ENCODE peak calls at places on chromosomes 16 and 17, in nine cellular contexts. A, D, M, J, S, Y, T, O and U are unnamed samples.
A peak's percentile ranks its signal among the peaks of the same experiment; 100 is the strongest.

GRCh38 chr16:88813396-88814143 is 1.8 kb upstream of the APRT start:
- DNase-seq in A (no peak), D (no peak), M (no peak), J (no peak), S (no peak), Y (no peak), T (no peak), O (no peak), U (no peak)

GRCh38 chr16:87056083-87056482 is 261.1 kb downstream of the C16orf95 start:
- DNase-seq in A (peak; percentile 46), D (no peak), M (peak; percentile 41), J (no peak), S (no peak), Y (no peak), T (no peak), O (no peak), U (no peak)

GRCh38 chr17:64420143-64420670 is 28.7 kb upstream of the MILR1 start:
- DNase-seq in A (no peak), D (no peak), M (no peak), J (no peak), S (no peak), Y (no peak), T (peak; percentile 65), O (no peak), U (peak; percentile 68)

GRCh38 chr17:11506635-11507034 is 91.6 kb upstream of the DNAH9 start:
- DNase-seq in A (no peak), D (no peak), M (no peak), J (no peak), S (no peak), Y (no peak), T (peak; percentile 6), O (no peak), U (no peak)

GRCh38 chr16:71645450-71645849 is 19.5 kb downstream of the MARVELD3 start:
- DNase-seq in A (no peak), D (no peak), M (no peak), J (no peak), S (no peak), Y (no peak), T (peak; percentile 22), O (no peak), U (peak; percentile 47)

GRCh38 chr16:22813223-22813945 is 578 bp upstream of the HS3ST2 start:
- DNase-seq in A (peak; percentile 88), D (no peak), M (peak; percentile 67), J (peak; percentile 50), S (no peak), Y (no peak), T (peak; percentile 47), O (no peak), U (peak; percentile 44)

GRCh38 chr16:70577256-70577698 is 53.7 kb downstream of the SF3B3 start:
- DNase-seq in A (peak; percentile 82), D (no peak), M (peak; percentile 65), J (no peak), S (peak; percentile 35), Y (no peak), T (no peak), O (no peak), U (no peak)

GRCh38 chr17:70059076-70059475 is 15.9 kb upstream of the KCNJ16 start:
- DNase-seq in A (no peak), D (no peak), M (no peak), J (no peak), S (no peak), Y (no peak), T (no peak), O (no peak), U (no peak)

GRCh38 chr17:64377769-64378282 is 12.8 kb downstream of the PECAM1 start:
- DNase-seq in A (no peak), D (no peak), M (no peak), J (no peak), S (no peak), Y (no peak), T (no peak), O (no peak), U (no peak)

GRCh38 chr16:19135201-19135838 is 21.6 kb downstream of the ITPRIPL2 start:
- DNase-seq in A (peak; percentile 82), D (no peak), M (no peak), J (no peak), S (no peak), Y (no peak), T (no peak), O (no peak), U (no peak)

GRCh38 chr16:69186642-69187386 is at the start of gene SNTB2:
- DNase-seq in A (peak; percentile 98), D (peak; percentile 98), M (peak; percentile 95), J (peak; percentile 94), S (peak; percentile 92), Y (peak; percentile 57), T (peak; percentile 97), O (peak; percentile 92), U (peak; percentile 86)

DNA sequence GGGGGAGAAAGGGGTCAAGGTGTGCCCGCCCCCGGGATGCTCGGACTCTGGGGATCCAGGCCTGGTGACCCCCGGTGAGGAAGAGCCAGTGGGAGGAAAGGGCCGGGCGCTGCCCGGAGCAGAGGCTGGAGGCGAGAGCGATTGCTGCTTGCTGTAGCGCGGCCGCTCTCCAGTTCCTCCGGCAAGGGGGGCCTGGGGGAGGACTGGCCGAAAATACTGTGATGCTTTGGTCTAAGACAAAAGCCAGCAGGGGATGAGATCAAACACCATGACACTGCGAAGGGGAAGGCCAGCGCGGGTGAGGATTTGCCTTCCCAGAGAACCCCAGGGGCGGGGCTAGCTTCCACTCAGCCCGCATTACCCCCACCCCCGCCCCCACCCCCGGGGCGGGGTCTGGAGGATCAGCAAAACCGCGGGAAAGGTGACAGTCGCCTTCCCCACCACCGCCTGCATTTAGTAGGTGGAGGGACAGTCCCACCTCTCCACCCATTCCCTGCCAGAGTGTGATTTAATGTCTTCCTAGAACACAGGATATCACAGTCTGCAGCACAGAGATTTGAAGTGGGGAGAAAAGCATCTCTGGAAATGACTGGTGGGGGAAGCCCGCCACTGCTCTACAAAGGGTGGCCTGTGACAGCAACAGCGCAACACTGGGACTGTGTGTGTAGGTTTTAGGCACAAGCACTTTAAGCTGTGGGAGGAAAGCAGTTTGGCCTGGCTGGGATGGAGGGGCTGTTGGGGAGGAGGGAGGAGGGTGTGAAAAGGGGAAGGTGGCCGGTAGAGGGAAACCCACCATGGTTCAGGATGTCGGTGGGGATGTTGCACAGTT is 25.7 kb downstream of the MRC2 start:
- DNase-seq in A (peak; percentile 93), D (peak; percentile 82), M (peak; percentile 81), J (peak; percentile 71), S (no peak), Y (no peak), T (peak; percentile 88), O (peak; percentile 74), U (peak; percentile 47)
- TF ChIP-seq POLR2A in A (no peak), D (no peak), M (no peak), J (no peak), S (no peak), Y (no peak), T (no peak), O (no peak), U (no peak)

GRCh38 chr17:76671123-76671911 is 27.8 kb upstream of the ST6GALNAC1 start:
- DNase-seq in A (peak; percentile 100), D (peak; percentile 99), M (peak; percentile 100), J (peak; percentile 100), S (peak; percentile 99), Y (peak; percentile 99), T (peak; percentile 97), O (peak; percentile 100), U (peak; percentile 100)
- TF ChIP-seq POLR2A in A (no peak), D (no peak), M (no peak), J (no peak), S (no peak), Y (no peak), T (peak; percentile 80), O (peak; percentile 39), U (no peak)

DNA sequence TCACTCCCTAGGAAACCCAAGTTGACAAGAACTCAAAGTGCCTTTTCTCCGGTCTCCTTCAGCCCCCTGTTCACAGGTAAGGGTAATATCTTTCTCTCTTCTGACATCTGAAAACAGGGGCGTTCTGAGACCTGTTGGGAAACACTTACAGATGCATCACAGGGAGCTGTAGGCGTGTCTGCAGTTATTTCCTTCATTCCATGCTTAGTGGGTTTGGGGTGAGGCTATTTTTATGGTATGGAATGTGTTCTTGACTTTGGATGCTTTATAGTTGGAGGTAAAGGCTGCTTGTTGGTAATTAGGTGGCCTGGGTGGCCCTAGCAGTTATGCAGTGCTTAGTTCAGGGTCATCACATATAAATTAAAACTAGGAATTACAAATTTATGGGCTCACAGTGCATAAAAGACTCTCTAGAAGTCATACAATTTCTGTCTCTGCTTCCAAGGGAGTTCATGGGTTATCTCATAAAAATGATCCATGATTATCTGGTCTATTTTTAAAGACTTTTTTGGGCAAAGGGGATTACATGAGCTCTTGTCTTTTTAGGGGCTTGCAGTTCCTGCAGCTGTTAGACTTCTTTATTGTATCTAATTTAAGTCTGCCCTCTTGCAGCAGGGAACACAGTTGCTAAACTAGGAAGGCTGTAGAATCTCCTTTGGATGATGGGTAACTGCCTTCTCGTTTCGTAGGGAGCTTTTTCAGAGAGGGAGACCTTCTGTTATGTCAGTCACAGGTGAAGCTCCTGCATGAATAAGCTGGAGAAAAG is 10.2 kb downstream of the SOCS7 start:
- DNase-seq in A (no peak), D (no peak), M (no peak), J (no peak), S (no peak), Y (no peak), T (no peak), O (no peak), U (no peak)
- TF ChIP-seq POLR2A in A (no peak), D (no peak), M (no peak), J (no peak), S (no peak), Y (no peak), T (no peak), O (no peak), U (no peak)

GRCh38 chr17:35025541-35025940 is 38.0 kb downstream of the RFFL start:
- DNase-seq in A (no peak), D (no peak), M (no peak), J (no peak), S (no peak), Y (no peak), T (no peak), O (no peak), U (no peak)

GRCh38 chr17:35021520-35022380 is 41.4 kb downstream of the LIG3 start:
- DNase-seq in A (no peak), D (no peak), M (no peak), J (no peak), S (no peak), Y (no peak), T (no peak), O (no peak), U (no peak)

GRCh38 chr17:35019386-35020179 is 39.3 kb downstream of the LIG3 start:
- DNase-seq in A (no peak), D (no peak), M (no peak), J (no peak), S (no peak), Y (no peak), T (no peak), O (no peak), U (no peak)

GRCh38 chr17:35023538-35023937 is 40.0 kb downstream of the RFFL start:
- DNase-seq in A (no peak), D (no peak), M (no peak), J (no peak), S (no peak), Y (no peak), T (no peak), O (no peak), U (no peak)

DNA sequence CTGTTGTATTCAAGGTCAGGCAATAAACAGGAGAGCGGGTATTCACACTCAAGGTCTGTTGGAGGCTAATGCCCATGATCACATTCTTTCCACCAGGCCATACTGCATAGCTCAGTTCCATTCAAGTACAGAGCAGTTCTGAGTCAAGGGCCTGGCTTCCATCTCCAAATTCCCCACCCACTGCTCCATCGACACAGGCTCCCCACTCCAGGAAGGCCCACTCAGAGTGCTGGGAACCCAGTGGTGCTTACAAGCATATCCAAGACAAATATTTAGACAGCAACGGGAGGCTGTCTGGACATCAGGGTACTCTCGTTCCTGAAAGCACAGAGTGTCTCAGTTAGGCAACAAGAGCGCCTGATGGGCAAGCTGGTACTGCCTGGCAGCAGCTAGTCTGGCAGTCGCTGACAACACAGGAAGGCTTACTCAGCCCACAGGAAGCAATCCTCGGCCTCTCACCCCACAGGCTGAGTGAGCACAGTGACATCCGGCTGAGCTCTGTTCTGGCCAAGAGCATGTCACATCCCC is 40.9 kb downstream of the RFFL start:
- DNase-seq in A (peak; percentile 91), D (peak; percentile 94), M (peak; percentile 93), J (peak; percentile 91), S (no peak), Y (peak; percentile 19), T (no peak), O (peak; percentile 36), U (no peak)
- TF ChIP-seq POLR2A in A (no peak), D (no peak), M (no peak), J (no peak), S (no peak), Y (no peak), T (no peak), O (no peak), U (no peak)